ENCODE peak calls at places on chromosomes 11 and 22, in four cellular contexts. R, D, I and U are unnamed samples.

GRCh38 chr11:11078344-11078743 is 220.5 kb upstream of the ZBED5 start:
- DNase-seq in R (no peak), D (no peak), I (no peak), U (no peak)

GRCh38 chr11:47539681-47540039 is 13.3 kb downstream of the CELF1 start:
- DNase-seq in R (no peak), D (no peak), I (no peak), U (no peak)

GRCh38 chr11:69274531-69275016 is 19.4 kb upstream of the MYEOV start:
- DNase-seq in R (peak), D (no peak), I (no peak), U (no peak)

GRCh38 chr11:31442086-31442485 is 67.3 kb downstream of the IMMP1L start:
- DNase-seq in R (no peak), D (no peak), I (no peak), U (no peak)

GRCh38 chr11:18014876-18015275 is 2.0 kb upstream of the SERGEF start:
- DNase-seq in R (no peak), D (no peak), I (no peak), U (no peak)

GRCh38 chr11:12156301-12157140 is 46.1 kb downstream of the MICAL2 start:
- DNase-seq in R (no peak), D (no peak), I (no peak), U (no peak)

GRCh38 chr22:17084554-17085276 is at the start of gene IL17RA:
- DNase-seq in R (peak), D (peak), I (peak), U (peak)

GRCh38 chr11:73297702-73298101 is 10.4 kb upstream of the ARHGEF17 start:
- DNase-seq in R (no peak), D (no peak), I (no peak), U (no peak)

GRCh38 chr22:17842386-17842785 is 68.1 kb upstream of the BID start:
- DNase-seq in R (no peak), D (no peak), I (no peak), U (no peak)

GRCh38 chr11:539971-540481 is 2.7 kb downstream of the LRRC56 start:
- DNase-seq in R (peak), D (no peak), I (peak), U (peak)

GRCh38 chr11:8794677-8795103 is 112.1 kb downstream of the RPL27A start:
- DNase-seq in R (peak), D (no peak), I (no peak), U (no peak)

GRCh38 chr11:101741479-101742175 is 157.8 kb upstream of the TRPC6 start:
- DNase-seq in R (no peak), D (no peak), I (no peak), U (no peak)

GRCh38 chr11:95494167-95494566 is 263.2 kb upstream of the SESN3 start:
- DNase-seq in R (no peak), D (no peak), I (no peak), U (no peak)

GRCh38 chr22:26800858-26801257 is 143.5 kb downstream of the MIAT start:
- DNase-seq in R (peak), D (no peak), I (no peak), U (no peak)

GRCh38 chr22:39949964-39950737 is 10.0 kb upstream of the TMA7B start:
- DNase-seq in R (no peak), D (no peak), I (no peak), U (no peak)

GRCh38 chr11:36258730-36259360 is 30.4 kb downstream of the COMMD9 start:
- DNase-seq in R (peak), D (peak), I (no peak), U (peak)

GRCh38 chr11:32531528-32531927 is 52.1 kb upstream of the EIF3M start:
- DNase-seq in R (no peak), D (no peak), I (no peak), U (no peak)

GRCh38 chr11:26331911-26332571 is at the start of gene ANO3:
- DNase-seq in R (peak), D (peak), I (peak), U (peak)

GRCh38 chr11:44755553-44756505 is 29.1 kb downstream of the TSPAN18 start:
- DNase-seq in R (peak), D (no peak), I (peak), U (no peak)

GRCh38 chr11:720642-721346 is 14.8 kb downstream of the EPS8L2 start:
- DNase-seq in R (peak), D (no peak), I (peak), U (no peak)

DNA sequence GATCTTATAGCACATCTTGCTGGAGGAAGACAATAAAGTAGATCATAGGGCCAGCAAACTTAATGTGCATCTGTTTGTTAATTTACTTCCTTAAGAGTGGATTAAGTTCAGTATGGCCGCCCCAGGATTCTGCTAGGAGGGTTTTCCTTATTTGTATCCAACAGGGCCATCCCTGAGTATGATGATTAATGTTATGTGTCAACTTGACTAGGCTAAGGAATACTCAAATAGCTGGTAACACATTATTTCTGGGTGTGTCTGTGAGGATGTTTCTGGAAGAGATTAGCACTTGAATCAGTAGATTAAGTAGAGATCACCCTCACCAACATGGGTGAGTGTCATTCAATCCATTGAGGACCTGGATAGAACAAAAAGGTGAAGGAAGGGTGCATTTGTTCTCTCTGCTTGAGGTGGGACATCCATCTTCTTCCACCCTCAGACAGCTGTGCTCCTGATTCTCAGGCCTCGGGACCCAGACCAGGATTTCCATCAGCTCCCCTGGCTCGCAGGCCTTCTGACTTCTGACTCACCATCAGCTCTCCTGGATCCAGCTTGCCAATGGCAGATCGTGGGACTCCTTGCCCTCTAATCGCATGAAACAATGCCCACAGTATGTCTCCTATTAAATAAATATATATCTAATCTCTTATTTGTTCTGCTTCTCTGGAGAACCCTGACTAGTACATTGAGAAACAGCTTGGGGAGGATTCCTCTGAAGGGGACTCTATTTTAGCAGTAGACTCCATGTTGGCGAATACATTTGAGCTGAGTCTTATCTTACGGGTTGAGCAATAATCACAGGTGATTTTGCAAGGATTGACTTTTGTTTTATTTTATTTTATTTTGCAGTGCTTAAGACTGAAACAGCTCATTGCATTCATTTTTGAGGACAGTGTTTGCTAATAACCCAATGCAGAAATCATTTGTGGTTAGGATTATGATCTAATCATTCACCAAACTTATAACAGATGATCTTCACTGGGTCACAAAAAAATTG is 9.0 kb upstream of the ZBTB44 start:
- DNase-seq in R (no peak), D (no peak), I (no peak), U (no peak)
- H3K27ac ChIP-seq in R (no peak), D (no peak), I (no peak), U (no peak)

DNA sequence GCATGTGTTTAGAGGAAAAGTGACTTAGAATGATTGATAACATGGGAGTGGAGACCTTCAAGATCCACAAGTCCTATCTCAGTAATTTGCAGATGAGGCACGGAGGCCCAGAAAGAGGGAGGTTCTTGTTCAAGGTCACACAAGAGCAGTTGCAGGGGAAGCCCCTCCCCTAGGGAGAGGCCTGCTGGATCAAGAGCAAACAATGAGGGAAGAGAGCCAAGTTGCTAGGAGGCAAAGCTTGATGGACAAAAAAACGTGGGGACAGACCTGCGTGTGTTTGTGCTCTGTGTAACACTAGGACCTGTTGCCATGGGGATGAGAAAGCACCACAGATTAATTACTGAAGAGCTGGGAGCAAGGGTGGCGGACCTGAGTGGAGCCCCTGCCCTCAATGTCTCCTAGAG is 6.4 kb upstream of the MFRP start:
- DNase-seq in R (peak), D (no peak), I (peak), U (peak)
- H3K27ac ChIP-seq in R (peak), D (peak), I (no peak), U (no peak)

DNA sequence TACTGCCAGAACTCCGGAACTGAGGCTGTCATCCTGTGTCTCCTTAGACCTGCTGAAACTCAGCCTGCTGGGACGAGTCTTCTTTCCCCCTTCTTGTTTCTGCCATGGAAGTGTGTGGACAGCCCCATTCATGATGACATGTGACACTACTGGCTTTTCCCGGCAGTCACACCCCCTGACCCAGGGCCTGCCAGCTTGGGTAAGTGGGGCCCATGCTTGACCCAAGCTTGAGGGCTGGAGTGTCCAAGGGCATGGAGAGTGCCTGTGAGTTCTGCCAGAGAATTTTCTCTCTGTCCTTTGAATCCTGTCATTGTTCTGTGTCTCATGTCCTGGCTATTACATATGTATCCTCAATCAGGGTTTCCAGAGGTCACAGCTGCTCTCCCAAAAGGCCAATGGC is 73.1 kb downstream of the KIAA1671 start:
- DNase-seq in R (no peak), D (peak), I (no peak), U (no peak)
- H3K27ac ChIP-seq in R (peak), D (peak), I (no peak), U (no peak)

GRCh38 chr11:19597194-19597593 is 115.4 kb upstream of the NAV2 start:
- DNase-seq in R (no peak), D (no peak), I (no peak), U (no peak)
- H3K27ac ChIP-seq in R (no peak), D (no peak), I (peak), U (no peak)

GRCh38 chr11:112457532-112457931 is 196.9 kb upstream of the PLET1 start:
- DNase-seq in R (no peak), D (no peak), I (no peak), U (no peak)
- H3K27ac ChIP-seq in R (no peak), D (no peak), I (no peak), U (no peak)

DNA sequence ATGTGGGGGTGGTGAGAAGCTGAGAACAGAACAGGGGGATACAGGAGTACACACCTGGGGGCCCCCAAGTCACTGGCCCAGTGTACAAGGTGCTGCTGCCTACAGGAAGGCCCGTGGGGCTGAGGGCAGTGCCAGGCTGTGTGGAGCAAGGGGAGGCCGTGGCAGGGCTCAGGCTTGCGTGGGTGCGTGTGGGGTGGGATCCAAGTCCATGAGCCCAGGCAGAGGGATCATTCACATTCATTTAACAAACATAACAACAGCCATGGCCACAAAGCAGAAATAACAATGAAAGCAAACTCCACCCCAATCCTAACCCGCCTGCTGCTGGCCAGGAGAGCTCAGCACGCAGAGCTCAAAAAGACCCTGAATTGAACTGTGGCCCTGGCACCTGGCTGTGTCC is 17.1 kb upstream of the SCGB1A1 start:
- DNase-seq in R (no peak), D (no peak), I (no peak), U (no peak)
- H3K27ac ChIP-seq in R (peak), D (peak), I (peak), U (no peak)

GRCh38 chr11:114880458-114880857 is 202.1 kb downstream of the NXPE2 start:
- DNase-seq in R (no peak), D (no peak), I (no peak), U (no peak)

GRCh38 chr11:114877976-114878375 is 199.6 kb downstream of the NXPE2 start:
- DNase-seq in R (no peak), D (no peak), I (no peak), U (no peak)

DNA sequence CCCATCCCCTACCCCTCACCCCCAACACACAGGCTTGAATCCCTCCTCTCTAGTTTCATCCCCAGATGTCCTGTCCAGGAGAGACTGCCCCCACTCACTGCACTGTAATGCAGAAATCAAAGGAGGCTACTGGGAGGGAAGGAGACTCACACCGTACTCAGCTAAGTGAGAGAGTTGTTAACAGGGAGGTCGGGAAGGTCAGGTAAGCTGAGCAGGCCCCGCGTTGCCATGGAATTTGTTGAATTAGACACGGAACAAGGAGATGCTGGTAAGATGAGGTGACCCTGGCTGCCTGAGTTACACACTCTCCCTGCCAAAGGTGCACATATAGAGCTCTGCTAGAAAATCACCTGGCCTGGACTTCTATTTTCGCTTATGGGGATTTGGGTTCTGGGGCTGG is 197.9 kb downstream of the NXPE2 start:
- DNase-seq in R (no peak), D (no peak), I (no peak), U (no peak)
- H3K27ac ChIP-seq in R (no peak), D (no peak), I (no peak), U (no peak)

GRCh38 chr11:62752994-62753735 is 795 bp downstream of the ZBTB3 start:
- DNase-seq in R (no peak), D (no peak), I (peak), U (no peak)

GRCh38 chr11:62752177-62752785 is 1.7 kb downstream of the ZBTB3 start:
- DNase-seq in R (no peak), D (no peak), I (peak), U (no peak)

GRCh38 chr11:62757846-62758788 is 3.3 kb upstream of the POLR2G start:
- DNase-seq in R (no peak), D (no peak), I (peak), U (no peak)

GRCh38 chr11:62753736-62754603 is at the start of gene ZBTB3:
- DNase-seq in R (peak), D (peak), I (peak), U (peak)

GRCh38 chr11:62755086-62755615 is 1.2 kb upstream of the ZBTB3 start:
- DNase-seq in R (no peak), D (no peak), I (peak), U (no peak)
- H3K27ac ChIP-seq in R (no peak), D (no peak), I (no peak), U (no peak)

GRCh38 chr22:25795437-25795836 is 53.4 kb downstream of the MYO18B start:
- DNase-seq in R (no peak), D (no peak), I (peak), U (no peak)
- H3K27ac ChIP-seq in R (no peak), D (no peak), I (no peak), U (no peak)

GRCh38 chr11:2140411-2141400 is 1.5 kb upstream of the IGF2 start:
- DNase-seq in R (peak), D (no peak), I (no peak), U (peak)

GRCh38 chr11:2143652-2144548 is 4.7 kb upstream of the IGF2 start:
- DNase-seq in R (peak), D (no peak), I (no peak), U (no peak)

GRCh38 chr11:2142300-2142759 is 3.1 kb upstream of the IGF2 start:
- DNase-seq in R (no peak), D (no peak), I (no peak), U (no peak)

GRCh38 chr11:2144549-2145220 is 5.5 kb upstream of the IGF2 start:
- DNase-seq in R (no peak), D (no peak), I (no peak), U (no peak)

GRCh38 chr11:2142762-2143202 is 3.6 kb upstream of the IGF2 start:
- DNase-seq in R (no peak), D (no peak), I (no peak), U (no peak)
- H3K27ac ChIP-seq in R (peak), D (no peak), I (no peak), U (no peak)